ENCODE peak calls at places on chromosomes 2 and 18, in six cellular contexts. Z is A549, O is cardiac muscle cell, Y is tibial artery, W is right cardiac atrium, B is fibroblast of lung. C is an unnamed sample.

GRCh38 chr18:34660572-34660971 is 49.5 kb upstream of the DTNA start:
- DNase-seq in O (no peak), W (no peak), Z (no peak), Y (no peak), B (peak; percentile 21), C (no peak)

GRCh38 chr2:241317391-241317790 is 1.7 kb downstream of the SEPTIN2 start:
- DNase-seq in Z (no peak), O (no peak), B (no peak), W (no peak), Y (no peak), C (no peak)

GRCh38 chr2:1884933-1885580 is 140.7 kb upstream of the PXDN start:
- DNase-seq in B (peak; percentile 77), Z (no peak), O (peak; percentile 83), W (no peak), Y (peak; percentile 31), C (no peak)

GRCh38 chr18:78893396-78894305 is 86.0 kb upstream of the SALL3 start:
- DNase-seq in Z (no peak), B (no peak), O (no peak), W (no peak), Y (no peak), C (no peak)

GRCh38 chr18:8839285-8839684 is 133.9 kb downstream of the MTCL1 start:
- DNase-seq in W (peak; percentile 76), Z (no peak), Y (no peak), O (peak; percentile 87), B (peak; percentile 76), C (no peak)

GRCh38 chr2:94979406-94980375 is 45.8 kb upstream of the MAL start:
- DNase-seq in Z (no peak), W (no peak), O (no peak), Y (no peak), B (no peak), C (no peak)

GRCh38 chr2:219297766-219298456 is 11.3 kb downstream of the PTPRN start:
- DNase-seq in W (no peak), B (no peak), Y (no peak), O (no peak), Z (no peak), C (peak; percentile 61)

GRCh38 chr2:212797484-212798205 is 259.0 kb upstream of the ERBB4 start:
- DNase-seq in B (peak; percentile 64), W (no peak), Y (no peak), O (peak; percentile 31), Z (no peak), C (no peak)

GRCh38 chr2:173161040-173161439 is 85.4 kb downstream of the MAP3K20 start:
- DNase-seq in W (no peak), O (no peak), B (no peak), Y (no peak), Z (no peak), C (no peak)

GRCh38 chr2:105517814-105518705 is 119.2 kb upstream of the FHL2 start:
- DNase-seq in B (peak; percentile 40), O (peak; percentile 82), Y (peak; percentile 72), W (peak; percentile 89), Z (no peak), C (peak; percentile 75)

GRCh38 chr2:29455202-29455885 is 340.1 kb downstream of the CLIP4 start:
- DNase-seq in Z (no peak), O (no peak), Y (no peak), W (no peak), B (peak; percentile 33), C (no peak)

GRCh38 chr2:84383271-84383670 is 75.8 kb downstream of the SUCLG1 start:
- DNase-seq in B (no peak), Y (no peak), Z (no peak), W (no peak), O (no peak), C (no peak)

GRCh38 chr2:173521450-173522192 is 166.9 kb downstream of the CDCA7 start:
- DNase-seq in Y (no peak), Z (no peak), W (no peak), B (peak; percentile 8), O (no peak), C (no peak)

GRCh38 chr2:229870903-229871650 is 50.7 kb downstream of the TRIP12 start:
- DNase-seq in O (no peak), W (no peak), B (no peak), Z (no peak), Y (no peak), C (no peak)

GRCh38 chr2:226687641-226688253 is 111.9 kb downstream of the IRS1 start:
- DNase-seq in Z (no peak), O (no peak), W (no peak), Y (no peak), B (peak; percentile 28), C (no peak)

GRCh38 chr2:193377789-193378188 is 1183.1 kb upstream of the TMEFF2 start:
- DNase-seq in O (no peak), W (no peak), Y (no peak), Z (no peak), B (no peak), C (no peak)

GRCh38 chr2:40448476-40449079 is 3.3 kb downstream of the SLC8A1 start:
- DNase-seq in Y (no peak), Z (peak; percentile 20), B (peak; percentile 42), W (no peak), O (peak; percentile 45), C (no peak)

GRCh38 chr2:53715568-53715967 is 52.0 kb upstream of the CHAC2 start:
- DNase-seq in W (no peak), B (peak; percentile 6), O (peak; percentile 32), Z (peak; percentile 4), Y (no peak), C (no peak)

GRCh38 chr2:1743396-1744150 is 742 bp downstream of the PXDN start:
- DNase-seq in W (peak; percentile 76), Y (no peak), B (peak; percentile 63), Z (no peak), O (peak; percentile 75), C (peak; percentile 79)

GRCh38 chr2:65390134-65390533 is 42.3 kb downstream of the SPRED2 start:
- DNase-seq in W (no peak), B (no peak), O (no peak), Y (no peak), Z (no peak), C (peak; percentile 76)

GRCh38 chr2:101770672-101771071 is 73.2 kb downstream of the MAP4K4 start:
- DNase-seq in Y (no peak), W (no peak), B (peak; percentile 63), Z (peak; percentile 36), O (peak; percentile 52), C (no peak)

GRCh38 chr2:149119358-149119757 is 80.9 kb downstream of the LYPD6B start:
- DNase-seq in W (no peak), Y (no peak), B (no peak), Z (no peak), O (no peak), C (no peak)

GRCh38 chr2:214471382-214471781 is 60.5 kb downstream of the VWC2L start:
- DNase-seq in O (no peak), W (no peak), B (no peak), Y (no peak), Z (no peak), C (no peak)

GRCh38 chr2:200862532-200863000 is 1.9 kb downstream of the CLK1 start:
- DNase-seq in Y (peak; percentile 57), O (peak; percentile 67), B (peak; percentile 80), Z (no peak), W (no peak), C (no peak)

GRCh38 chr2:55616509-55617159 is 788 bp downstream of the PPP4R3B start:
- DNase-seq in O (peak; percentile 71), Z (peak; percentile 53), Y (no peak), B (peak; percentile 65), W (no peak), C (no peak)

GRCh38 chr2:216692636-216693413 is 2.5 kb downstream of the IGFBP5 start:
- DNase-seq in Y (peak; percentile 88), W (peak; percentile 95), Z (peak; percentile 83), B (peak; percentile 81), O (peak; percentile 50), C (peak; percentile 97)

GRCh38 chr2:186274936-186275575 is 211.0 kb upstream of the ZC3H15 start:
- DNase-seq in B (peak; percentile 91), Y (no peak), Z (no peak), W (no peak), O (peak; percentile 21), C (no peak)

GRCh38 chr2:127128508-127128907 is 21.6 kb upstream of the BIN1 start:
- DNase-seq in B (no peak), Z (no peak), Y (no peak), W (no peak), O (no peak), C (no peak)

GRCh38 chr2:175807031-175807873 is 194.8 kb downstream of the LNPK start:
- DNase-seq in B (peak; percentile 66), Z (no peak), Y (no peak), W (no peak), O (no peak), C (no peak)

DNA sequence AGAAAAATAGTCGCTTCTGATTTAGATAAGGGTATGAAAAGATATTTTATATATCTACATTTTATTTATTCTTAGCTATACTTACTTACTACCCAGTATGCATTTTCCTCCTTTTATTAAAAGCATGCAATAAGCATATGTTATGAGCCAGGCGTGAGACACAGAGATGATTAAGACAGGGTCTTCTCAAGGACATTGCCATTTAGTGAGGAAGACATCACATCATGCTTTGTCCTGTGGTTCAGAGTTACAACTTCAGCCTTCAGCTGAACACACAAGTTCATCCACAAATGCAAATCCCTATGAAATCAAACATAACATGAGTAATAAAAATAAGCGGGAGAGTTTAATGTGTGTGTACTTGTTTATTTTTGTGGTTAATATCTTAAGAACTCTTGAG is 30.2 kb downstream of the GRHL1 start:
- DNase-seq in B (peak; percentile 49), Y (no peak), Z (no peak), W (no peak), O (no peak), C (no peak)
- H3K4me1 ChIP-seq in B (peaks cover 10% of the 10 kb centered on the region), Y (peaks cover 25% of the 10 kb centered on the region), Z (peaks cover 5% of the 10 kb centered on the region), W (no peaks in the 10 kb centered on the region), O (no peaks in the 10 kb centered on the region), C (peaks cover 24% of the 10 kb centered on the region)

DNA sequence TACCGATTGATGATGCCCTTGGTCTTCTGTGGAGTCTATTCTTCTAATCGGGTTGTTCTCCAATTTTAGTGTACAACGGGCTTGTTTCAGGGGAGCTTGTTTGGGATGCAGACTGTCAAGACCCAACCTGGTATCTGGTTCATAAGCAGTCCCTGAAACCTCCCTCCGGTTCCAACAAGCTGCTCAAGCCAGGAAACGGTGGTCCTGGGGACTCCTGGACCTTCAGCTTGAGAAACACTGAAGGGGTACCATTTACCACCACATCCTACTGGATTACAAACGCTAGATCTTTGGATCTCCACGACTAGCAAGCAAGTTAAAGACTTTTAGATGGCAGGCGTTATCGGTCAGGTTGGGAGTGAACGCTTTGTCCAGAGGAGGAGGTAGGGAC is 2.0 kb downstream of the BCL2 start:
- DNase-seq in Z (no peak), Y (no peak), O (no peak), B (no peak), W (no peak), C (no peak)
- H3K4me1 ChIP-seq in Z (peaks cover 11% of the 10 kb centered on the region), Y (peaks cover 46% of the 10 kb centered on the region), O (no peaks in the 10 kb centered on the region), B (peaks cover 3% of the 10 kb centered on the region), W (peaks cover 6% of the 10 kb centered on the region), C (peaks cover 44% of the 10 kb centered on the region)

GRCh38 chr18:76984193-76985155 is 148.1 kb downstream of the MBP start:
- DNase-seq in W (peak; percentile 45), O (no peak), Y (no peak), B (no peak), Z (no peak), C (no peak)
- H3K4me1 ChIP-seq in W (no peaks in the 10 kb centered on the region), O (no peaks in the 10 kb centered on the region), Y (peaks cover 7% of the 10 kb centered on the region), B (no peaks in the 10 kb centered on the region), Z (no peaks in the 10 kb centered on the region), C (no peaks in the 10 kb centered on the region)

DNA sequence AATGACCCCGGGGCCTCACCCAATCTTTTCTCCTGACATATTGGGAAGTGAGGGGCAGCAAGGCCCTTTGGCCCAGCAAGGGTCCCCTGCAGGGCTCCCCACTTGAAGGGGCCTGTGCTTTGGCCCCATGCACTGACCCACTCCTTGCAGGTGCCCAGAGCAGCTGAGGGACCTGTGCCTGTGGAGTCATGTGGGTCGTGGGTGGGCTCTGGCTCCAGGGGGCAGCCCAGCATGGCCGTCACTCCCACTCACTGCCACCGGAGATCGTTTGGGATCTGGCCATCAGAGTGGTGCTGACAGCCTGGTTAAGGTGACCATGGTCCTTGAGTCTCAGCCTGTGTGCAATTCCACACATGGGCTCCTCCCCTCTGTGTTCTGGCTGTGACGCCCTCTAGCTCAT is 31.7 kb upstream of the APCDD1 start:
- DNase-seq in O (no peak), B (no peak), W (no peak), Y (no peak), Z (no peak), C (no peak)
- H3K4me1 ChIP-seq in O (no peaks in the 10 kb centered on the region), B (peaks cover 8% of the 10 kb centered on the region), W (no peaks in the 10 kb centered on the region), Y (peaks cover 16% of the 10 kb centered on the region), Z (no peaks in the 10 kb centered on the region), C (no peaks in the 10 kb centered on the region)